ENCODE peak calls at places on chromosomes 3 and 15, in nine cellular contexts. S, N, K, Z, D, R, A, Q and V are unnamed samples.

GRCh38 chr3:123385981-123386380 is 62.9 kb downstream of the ADCY5 start:
- DNase-seq in S (peak; percentile 51), K (no peak), A (no peak), Q (peak; percentile 48), N (no peak), D (no peak), Z (no peak), R (peak; percentile 72), V (no peak)

GRCh38 chr15:57100136-57100539 is 181.7 kb downstream of the TCF12 start:
- DNase-seq in D (no peak), S (no peak), Q (no peak), Z (no peak), A (no peak), N (no peak), R (no peak), K (no peak), V (no peak)

GRCh38 chr3:128075516-128076464 is 23.6 kb downstream of the SEC61A1 start:
- DNase-seq in N (peak; percentile 90), R (peak; percentile 94), A (peak; percentile 16), Q (no peak), Z (peak; percentile 72), D (peak; percentile 70), K (peak; percentile 86), S (peak; percentile 89), V (peak; percentile 89)

GRCh38 chr15:56770191-56770590 is 36.9 kb upstream of the ZNF280D start:
- DNase-seq in K (no peak), A (no peak), R (no peak), S (no peak), Z (no peak), N (no peak), Q (no peak), D (no peak), V (no peak)

GRCh38 chr3:28617821-28618220 is 269.2 kb upstream of the AZI2 start:
- DNase-seq in R (no peak), N (no peak), Z (no peak), K (no peak), Q (no peak), D (no peak), S (no peak), A (no peak), V (no peak)

GRCh38 chr3:178947738-178948137 is 123.9 kb downstream of the ZMAT3 start:
- DNase-seq in R (no peak), Q (no peak), K (peak; percentile 3), Z (no peak), A (no peak), D (no peak), S (no peak), N (no peak), V (no peak)

GRCh38 chr15:61200626-61201025 is 28.5 kb downstream of the RORA start:
- DNase-seq in N (no peak), R (no peak), Q (no peak), A (no peak), K (no peak), D (no peak), Z (no peak), S (no peak), V (no peak)

GRCh38 chr15:74441248-74441939 is 7.6 kb upstream of the SEMA7A start:
- DNase-seq in A (no peak), K (no peak), R (no peak), N (peak; percentile 4), S (no peak), Z (no peak), Q (no peak), D (no peak), V (no peak)

GRCh38 chr3:104523136-104523535 is 843.6 kb upstream of the ALCAM start:
- DNase-seq in S (no peak), Q (no peak), D (no peak), Z (no peak), A (no peak), K (no peak), R (no peak), N (no peak), V (no peak)